ENCODE peak calls at places on chromosomes 11 and 22, in five cellular contexts. D is H1, I is HCT116, B is right lobe of liver, U is cardiac muscle cell. W is an unnamed sample. For H3K4me1, the result is how much of the 10 kb centered on the place peaks cover.

GRCh38 chr11:60762851-60763691 is 6.4 kb downstream of the MS4A15 start:
- DNase-seq in U (peak), D (no peak), B (no peak), I (peak), W (peak)

GRCh38 chr22:35736166-35736565 is 18.5 kb downstream of the APOL5 start:
- DNase-seq in B (no peak), D (no peak), I (no peak), U (no peak), W (no peak)

GRCh38 chr22:43053176-43053575 is 36.0 kb downstream of the TTLL1 start:
- DNase-seq in D (no peak), I (no peak), B (no peak), U (no peak), W (no peak)

GRCh38 chr11:106695506-106695905 is 322.8 kb downstream of the GUCY1A2 start:
- DNase-seq in D (no peak), U (no peak), I (no peak), B (no peak), W (no peak)

GRCh38 chr22:30313527-30314385 is 13.0 kb downstream of the TBC1D10A start:
- DNase-seq in B (no peak), U (no peak), D (no peak), I (no peak), W (no peak)

GRCh38 chr22:43186272-43187170 is at the start of gene TTLL12:
- DNase-seq in U (peak), B (peak), I (no peak), D (no peak), W (no peak)

GRCh38 chr11:4095509-4096230 is 1.1 kb downstream of the RRM1 start:
- DNase-seq in B (no peak), I (no peak), U (no peak), D (no peak), W (no peak)

GRCh38 chr11:88689548-88690240 is 352.2 kb upstream of the CTSC start:
- DNase-seq in I (no peak), D (no peak), B (no peak), U (no peak), W (no peak)

GRCh38 chr11:116873391-116873790 is 36.0 kb upstream of the APOA1 start:
- DNase-seq in U (no peak), B (no peak), I (no peak), D (no peak), W (no peak)

GRCh38 chr22:48357196-48357595 is 1470.5 kb downstream of the BRD1 start:
- DNase-seq in U (peak), B (no peak), D (no peak), I (no peak), W (no peak)

GRCh38 chr11:66810576-66811185 is 32.6 kb upstream of the RCE1 start:
- DNase-seq in B (no peak), D (peak), I (no peak), U (no peak), W (no peak)

GRCh38 chr11:108975641-108976071 is 310.8 kb downstream of the DDX10 start:
- DNase-seq in I (no peak), B (no peak), D (no peak), U (peak), W (no peak)

GRCh38 chr11:134837887-134838232 is 425.8 kb upstream of the B3GAT1 start:
- DNase-seq in I (no peak), D (no peak), U (no peak), B (no peak), W (no peak)

DNA sequence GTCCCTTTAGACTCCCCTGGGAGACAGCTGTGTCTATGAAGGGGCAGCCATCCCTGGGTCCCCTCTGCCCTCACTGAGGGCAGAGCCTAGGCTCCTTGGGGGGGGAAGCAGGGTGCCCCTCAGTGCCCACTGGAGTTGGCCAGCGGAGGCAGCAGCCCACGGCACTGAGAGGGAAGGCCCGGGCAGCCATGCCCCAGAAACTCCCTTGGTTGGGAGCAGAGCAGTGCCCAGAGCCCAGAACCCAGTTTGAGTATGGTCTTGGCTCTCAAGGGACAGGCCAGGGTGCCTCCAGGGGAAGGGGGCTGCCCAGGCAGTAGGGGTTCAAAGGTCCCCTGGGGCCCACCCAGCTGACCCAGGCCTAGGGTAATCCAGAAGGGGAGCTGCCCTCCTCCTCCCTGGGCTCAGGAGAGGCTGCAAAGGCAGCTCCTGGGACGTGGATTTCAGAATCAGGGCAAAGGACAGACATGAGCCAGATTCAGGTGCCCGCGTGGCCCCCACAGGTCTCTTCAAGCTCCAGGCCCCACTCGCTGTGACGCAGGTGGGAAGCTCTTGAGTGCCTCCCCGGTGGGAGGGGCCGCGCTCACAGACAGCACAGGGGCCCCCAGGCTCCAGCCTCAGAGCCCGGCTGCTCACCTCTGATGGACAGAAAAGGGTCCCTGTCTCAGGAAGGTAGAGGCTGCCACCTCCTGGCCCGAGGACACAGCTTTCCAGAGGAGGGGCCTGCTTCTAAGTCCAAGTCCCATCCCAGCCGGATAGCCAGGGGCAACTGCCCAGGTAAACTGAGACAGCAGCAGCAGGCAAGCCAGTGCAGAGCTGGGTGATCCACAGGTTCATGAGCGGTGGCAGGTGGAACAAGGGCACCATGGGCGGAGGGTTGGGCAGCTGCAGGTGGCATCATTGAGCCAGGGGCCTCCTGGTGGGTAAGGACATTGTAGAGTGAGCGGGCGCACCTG is 2.6 kb downstream of the C11orf21 start:
- DNase-seq in D (peak), I (no peak), U (peak), B (peak), W (peak)
- TF ChIP-seq CTCF in D (peak), I (peak), U (peak), B (peak), W (no peak)

DNA sequence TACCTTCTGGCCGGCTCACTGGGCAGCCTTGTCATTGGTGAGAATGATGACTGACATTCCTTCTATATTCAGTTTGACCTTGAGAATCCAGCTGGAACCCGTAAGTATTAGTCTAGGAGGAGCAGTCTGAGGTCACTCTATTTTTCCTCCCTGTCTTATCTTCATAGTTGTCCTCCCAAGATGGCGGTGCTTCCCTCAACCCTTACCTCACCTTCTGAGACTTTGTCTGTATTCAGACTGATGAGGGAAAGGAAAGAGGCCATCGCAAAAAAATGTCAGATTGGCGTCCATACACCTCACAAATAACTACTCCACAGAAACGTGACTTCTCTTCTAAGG is 6.0 kb downstream of the KREMEN1 start:
- DNase-seq in I (no peak), U (no peak), B (no peak), D (no peak), W (no peak)
- H3K4me1 ChIP-seq in I (under half), U (under half), B (under half), D (under half), W (under half)

DNA sequence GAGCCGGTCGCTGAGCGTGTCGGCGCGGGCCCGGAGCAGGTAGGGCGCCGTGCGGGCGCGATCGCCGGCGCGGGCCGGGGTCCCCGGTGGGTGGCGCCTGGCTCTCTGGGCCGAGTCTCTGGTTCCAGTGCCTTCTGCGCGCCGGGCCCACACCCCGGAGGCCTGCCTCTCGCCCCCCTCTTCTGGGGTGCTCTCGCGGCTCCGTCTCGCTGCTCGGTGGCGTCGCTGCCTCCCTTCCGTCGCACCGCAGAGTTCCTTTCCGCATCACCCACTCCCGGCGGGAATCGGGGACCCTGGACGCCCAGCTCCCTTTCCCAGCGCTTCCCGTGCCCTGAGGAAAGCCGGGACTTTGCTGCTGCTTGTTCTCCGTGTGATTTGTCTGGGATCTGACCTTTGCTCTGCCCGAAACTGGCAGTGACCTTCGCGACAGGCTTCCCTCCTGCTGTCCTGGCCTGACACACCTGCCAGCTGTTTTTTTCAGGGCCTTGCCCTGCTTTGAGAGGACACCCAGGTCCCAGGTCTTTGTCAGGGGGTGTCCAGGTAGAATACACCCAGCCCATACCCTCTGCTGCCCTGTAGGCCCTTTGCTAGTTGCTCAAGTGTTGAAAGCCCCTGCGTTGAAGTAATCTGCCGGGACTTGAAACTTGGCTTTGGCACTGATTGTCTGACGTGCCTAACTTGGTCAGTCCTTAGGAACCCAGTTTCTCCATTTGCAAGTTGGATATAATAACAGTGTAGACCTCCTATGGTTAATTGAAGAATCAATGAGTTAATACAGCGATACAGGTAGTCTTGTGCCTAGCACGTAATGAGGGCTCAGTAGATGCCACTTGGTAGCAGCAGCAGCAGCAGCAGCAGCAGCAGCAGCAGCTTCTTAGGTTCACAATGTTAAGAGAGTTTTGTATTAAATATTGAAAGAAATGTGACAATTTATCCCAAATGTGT is 791 bp downstream of the FDX1 start:
- DNase-seq in U (peak), B (peak), D (no peak), I (no peak), W (peak)
- TF ChIP-seq CTCF in U (no peak), B (no peak), D (no peak), I (no peak), W (no peak)

GRCh38 chr11:75275581-75275980 is 35.0 kb downstream of the TPBGL start:
- DNase-seq in B (no peak), D (no peak), U (no peak), I (no peak), W (peak)
- H3K4me1 ChIP-seq in B (under half), D (under half), U (under half), I (under half), W (under half)

W was measured in tibial artery.